ENCODE peak calls at places on chromosomes 2 and 18, in six cellular contexts. V, O, C, E, U and G are unnamed samples.

GRCh38 chr2:218658671-218659257 is 659 bp downstream of the ZNF142 start:
- DNase-seq in V (peak; percentile 76), O (peak; percentile 49), C (no peak), E (peak; percentile 78), U (no peak), G (no peak)

GRCh38 chr18:38790786-38791185 is 1225.2 kb upstream of the CELF4 start:
- DNase-seq in V (no peak), O (no peak), C (no peak), E (no peak), U (no peak), G (no peak)

GRCh38 chr18:23365602-23366001 is 87.5 kb upstream of the RIOK3 start:
- DNase-seq in V (no peak), O (no peak), C (no peak), E (no peak), U (no peak), G (no peak)

GRCh38 chr2:120785228-120785966 is 49.7 kb downstream of the GLI2 start:
- DNase-seq in V (no peak), O (no peak), C (no peak), E (no peak), U (peak; percentile 63), G (no peak)

GRCh38 chr2:42164046-42164445 is 5.1 kb upstream of the EML4 start:
- DNase-seq in V (peak; percentile 25), O (no peak), C (no peak), E (no peak), U (no peak), G (no peak)

GRCh38 chr2:191319181-191319580 is 74.0 kb downstream of the MYO1B start:
- DNase-seq in V (peak; percentile 77), O (no peak), C (no peak), E (no peak), U (no peak), G (no peak)

GRCh38 chr2:57890462-57890861 is 156.1 kb upstream of the VRK2 start:
- DNase-seq in V (peak; percentile 53), O (no peak), C (no peak), E (no peak), U (no peak), G (no peak)

GRCh38 chr2:25714740-25715139 is 41.4 kb upstream of the DTNB start:
- DNase-seq in V (peak; percentile 51), O (no peak), C (no peak), E (peak; percentile 45), U (no peak), G (no peak)

GRCh38 chr18:23935804-23936203 is 78.8 kb upstream of the TTC39C start:
- DNase-seq in V (no peak), O (no peak), C (no peak), E (no peak), U (no peak), G (no peak)

GRCh38 chr2:162244559-162245031 is 1.4 kb upstream of the FAP start:
- DNase-seq in V (peak; percentile 91), O (no peak), C (peak; percentile 78), E (no peak), U (peak; percentile 55), G (no peak)

GRCh38 chr2:49954074-49954473 is 799.8 kb upstream of the FSHR start:
- DNase-seq in V (no peak), O (no peak), C (no peak), E (no peak), U (no peak), G (no peak)

GRCh38 chr18:50748243-50749229 is 71.3 kb downstream of the MRO start:
- DNase-seq in V (no peak), O (no peak), C (no peak), E (no peak), U (no peak), G (no peak)

GRCh38 chr2:169528271-169528701 is 18.8 kb downstream of the KLHL41 start:
- DNase-seq in V (peak; percentile 84), O (peak; percentile 79), C (peak; percentile 76), E (no peak), U (peak; percentile 57), G (peak; percentile 59)

GRCh38 chr2:97740590-97741182 is 27.3 kb downstream of the ZAP70 start:
- DNase-seq in V (peak; percentile 49), O (peak; percentile 52), C (no peak), E (peak; percentile 95), U (no peak), G (peak; percentile 26)

GRCh38 chr2:100038019-100038418 is 104.4 kb downstream of the AFF3 start:
- DNase-seq in V (no peak), O (no peak), C (no peak), E (no peak), U (no peak), G (no peak)